ENCODE peak calls at places on chromosomes 4 and X, in eight cellular contexts. Z is transverse colon, V is aorta, C is GM23248, T is right cardiac atrium, A is OCI-LY7, M is upper lobe of right lung, K is psoas muscle. R is an unnamed sample.

GRCh38 chr4:1767770-1768366 is 25.2 kb upstream of the FGFR3 start:
- DNase-seq in Z (peak; percentile 45), V (no peak), C (peak; percentile 71), T (peak; percentile 78), A (peak; percentile 47), M (peak; percentile 91), K (no peak), R (no peak)

GRCh38 chrX:70033348-70033747 is 16.4 kb downstream of the AWAT2 start:
- DNase-seq in Z (no peak), V (no peak), C (peak; percentile 48), T (peak; percentile 68), A (peak; percentile 39), M (peak; percentile 64), K (no peak), R (peak; percentile 59)

GRCh38 chrX:79081895-79082512 is 62.5 kb upstream of the GPR174 start:
- DNase-seq in Z (no peak), V (no peak), C (peak; percentile 28), T (no peak), A (peak; percentile 58), M (no peak), K (no peak), R (no peak)

GRCh38 chrX:11349661-11350337 is 56.6 kb downstream of the AMELX start:
- DNase-seq in Z (no peak), V (no peak), C (no peak), T (no peak), A (no peak), M (no peak), K (no peak), R (no peak)

GRCh38 chr4:106583567-106583966 is 215.0 kb upstream of the GIMD1 start:
- DNase-seq in Z (no peak), V (no peak), C (peak; percentile 95), T (no peak), A (no peak), M (no peak), K (no peak), R (no peak)

GRCh38 chrX:63349307-63349706 is 1.8 kb downstream of the SPIN4 start:
- DNase-seq in Z (no peak), V (no peak), C (no peak), T (no peak), A (peak; percentile 27), M (no peak), K (no peak), R (no peak)

GRCh38 chr4:87430038-87430437 is 7.7 kb downstream of the NUDT9 start:
- DNase-seq in Z (no peak), V (no peak), C (no peak), T (no peak), A (no peak), M (no peak), K (no peak), R (no peak)

GRCh38 chr4:145732416-145732815 is 52.5 kb downstream of the C4orf51 start:
- DNase-seq in Z (peak; percentile 14), V (no peak), C (peak; percentile 30), T (peak; percentile 24), A (no peak), M (no peak), K (no peak), R (no peak)

GRCh38 chr4:177404342-177404741 is 37.9 kb downstream of the AGA start:
- DNase-seq in Z (no peak), V (no peak), C (no peak), T (no peak), A (no peak), M (no peak), K (no peak), R (no peak)

GRCh38 chrX:143788265-143788664 is 67.7 kb upstream of the SPANXN2 start:
- DNase-seq in Z (no peak), V (no peak), C (peak; percentile 27), T (no peak), A (peak; percentile 9), M (no peak), K (no peak), R (no peak)

GRCh38 chr4:148857973-148858534 is 415.8 kb upstream of the NR3C2 start:
- DNase-seq in Z (no peak), V (no peak), C (no peak), T (no peak), A (no peak), M (no peak), K (no peak), R (no peak)

GRCh38 chr4:149029056-149029651 is 586.9 kb upstream of the NR3C2 start:
- DNase-seq in Z (peak; percentile 21), V (no peak), C (no peak), T (no peak), A (peak; percentile 19), M (no peak), K (no peak), R (no peak)

GRCh38 chr4:176238819-176239218 is 30.2 kb downstream of the ASB5 start:
- DNase-seq in Z (no peak), V (no peak), C (peak; percentile 42), T (no peak), A (no peak), M (no peak), K (no peak), R (no peak)

GRCh38 chr4:183700407-183700806 is 41.3 kb downstream of the TRAPPC11 start:
- DNase-seq in Z (no peak), V (no peak), C (no peak), T (no peak), A (no peak), M (no peak), K (no peak), R (no peak)
- H3K4me3 ChIP-seq in Z (no peak overlapping the region), V (no peak overlapping the region), C (no peak overlapping the region), T (no peak overlapping the region), A (no peak overlapping the region), M (no peak overlapping the region), K (no peak overlapping the region), R (no peak overlapping the region)

GRCh38 chr4:11416071-11416766 is 12.5 kb downstream of the HS3ST1 start:
- DNase-seq in Z (no peak), V (no peak), C (no peak), T (no peak), A (no peak), M (no peak), K (no peak), R (no peak)

GRCh38 chr4:11420327-11420726 is 8.4 kb downstream of the HS3ST1 start:
- DNase-seq in Z (no peak), V (no peak), C (no peak), T (no peak), A (no peak), M (no peak), K (no peak), R (no peak)

GRCh38 chr4:11415409-11416070 is 13.2 kb downstream of the HS3ST1 start:
- DNase-seq in Z (no peak), V (no peak), C (no peak), T (no peak), A (no peak), M (no peak), K (no peak), R (no peak)

GRCh38 chr4:11418610-11419009 is 10.1 kb downstream of the HS3ST1 start:
- DNase-seq in Z (no peak), V (no peak), C (no peak), T (no peak), A (no peak), M (no peak), K (no peak), R (no peak)

DNA sequence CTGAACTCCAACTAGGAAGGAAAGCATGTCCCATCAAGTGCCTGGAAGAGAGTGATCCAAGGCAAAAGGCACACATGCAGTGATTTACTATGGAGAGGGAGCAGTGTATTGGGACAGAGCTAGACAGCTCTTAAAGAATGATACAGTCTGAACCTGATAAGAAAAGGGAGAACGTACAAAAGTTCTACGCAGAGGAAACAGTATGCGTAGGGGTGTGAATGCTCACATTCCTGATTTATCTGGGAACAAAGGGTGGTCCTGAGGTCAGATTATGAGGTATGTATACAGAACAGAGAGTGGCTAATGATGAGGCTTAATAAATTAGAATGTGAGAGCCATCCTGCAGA is 12.0 kb downstream of the HS3ST1 start:
- DNase-seq in Z (no peak), V (no peak), C (no peak), T (no peak), A (no peak), M (no peak), K (no peak), R (no peak)
- H3K4me3 ChIP-seq in Z (no peak overlapping the region), V (no peak overlapping the region), C (no peak overlapping the region), T (no peak overlapping the region), A (no peak overlapping the region), M (no peak overlapping the region), K (no peak overlapping the region), R (no peak overlapping the region)

DNA sequence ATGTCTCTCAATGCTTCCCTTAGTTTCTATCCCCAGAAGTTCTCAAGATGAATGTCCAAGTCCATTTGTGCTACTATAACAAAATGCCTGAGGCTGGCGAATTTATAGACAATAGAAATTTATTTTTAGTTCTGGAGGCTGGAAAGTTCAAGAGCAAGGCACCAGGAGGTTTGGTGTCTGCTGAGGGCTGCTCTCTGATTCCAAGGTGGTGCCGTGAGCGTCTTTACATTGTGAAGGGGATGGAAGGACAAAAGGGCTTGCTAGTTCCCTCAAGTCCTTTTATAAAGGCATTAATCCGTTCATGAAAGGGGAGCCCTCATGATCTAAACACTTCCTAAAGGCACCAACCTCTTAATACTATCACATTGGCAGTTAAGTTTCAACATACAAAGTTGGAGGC is 12.3 kb downstream of the TRIM2 start:
- DNase-seq in Z (no peak), V (no peak), C (no peak), T (no peak), A (no peak), M (no peak), K (no peak), R (no peak)
- H3K4me3 ChIP-seq in Z (no peak overlapping the region), V (no peak overlapping the region), C (no peak overlapping the region), T (no peak overlapping the region), A (no peak overlapping the region), M (no peak overlapping the region), K (no peak overlapping the region), R (no peak overlapping the region)

GRCh38 chr4:131721883-131722282 is 1427.2 kb upstream of the PCDH10 start:
- DNase-seq in Z (no peak), V (no peak), C (no peak), T (no peak), A (no peak), M (no peak), K (no peak), R (no peak)
- H3K4me3 ChIP-seq in Z (no peak overlapping the region), V (no peak overlapping the region), C (no peak overlapping the region), T (no peak overlapping the region), A (no peak overlapping the region), M (no peak overlapping the region), K (no peak overlapping the region), R (no peak overlapping the region)

GRCh38 chr4:26030780-26031179 is 116.8 kb downstream of the SMIM20 start:
- DNase-seq in Z (no peak), V (no peak), C (no peak), T (no peak), A (no peak), M (no peak), K (no peak), R (no peak)
- H3K4me3 ChIP-seq in Z (no peak overlapping the region), V (no peak overlapping the region), C (no peak overlapping the region), T (no peak overlapping the region), A (no peak overlapping the region), M (no peak overlapping the region), K (no peak overlapping the region), R (no peak overlapping the region)